ENCODE peak calls at places on chromosome 12, in four cellular contexts. R, G, K and M are unnamed samples.
A peak's percentile ranks its signal among the peaks of the same experiment; 100 is the strongest.

GRCh38 chr12:101783150-101783549 is 43.9 kb upstream of the SYCP3 start:
- DNase-seq in R (no peak), G (no peak), K (no peak), M (no peak)

GRCh38 chr12:67539329-67539728 is 109.2 kb upstream of the DYRK2 start:
- DNase-seq in R (no peak), G (no peak), K (no peak), M (no peak)

GRCh38 chr12:91126516-91126915 is 15.2 kb upstream of the LUM start:
- DNase-seq in R (no peak), G (no peak), K (no peak), M (no peak)

GRCh38 chr12:15520083-15520482 is 197.8 kb downstream of the PTPRO start:
- DNase-seq in R (peak; percentile 33), G (no peak), K (peak; percentile 40), M (no peak)

GRCh38 chr12:42612258-42612608 is 22.7 kb upstream of the PRICKLE1 start:
- DNase-seq in R (no peak), G (no peak), K (no peak), M (no peak)

GRCh38 chr12:108955225-108955835 is 65.5 kb downstream of the SVOP start:
- DNase-seq in R (no peak), G (peak; percentile 7), K (no peak), M (peak; percentile 25)

GRCh38 chr12:64669270-64669842 is 59.1 kb downstream of the RASSF3 start:
- DNase-seq in R (peak; percentile 42), G (peak; percentile 49), K (peak; percentile 68), M (no peak)

GRCh38 chr12:2191534-2192153 is 138.9 kb downstream of the CACNA1C start:
- DNase-seq in R (no peak), G (no peak), K (no peak), M (no peak)

GRCh38 chr12:117100851-117101673 is 1.8 kb upstream of the TESC start:
- DNase-seq in R (no peak), G (no peak), K (no peak), M (no peak)

GRCh38 chr12:118103601-118104382 is at the start of gene VSIG10:
- DNase-seq in R (peak; percentile 85), G (peak; percentile 71), K (peak; percentile 79), M (no peak)

GRCh38 chr12:127592278-127592677 is 674.7 kb upstream of the TMEM132C start:
- DNase-seq in R (no peak), G (no peak), K (no peak), M (no peak)

GRCh38 chr12:67681145-67681778 is 32.7 kb downstream of the DYRK2 start:
- DNase-seq in R (no peak), G (no peak), K (no peak), M (no peak)

GRCh38 chr12:71636704-71637115 is 26.9 kb downstream of the ZFC3H1 start:
- DNase-seq in R (peak; percentile 93), G (peak; percentile 70), K (no peak), M (peak; percentile 26)

GRCh38 chr12:54018608-54018984 is 9.6 kb upstream of the HOXC6 start:
- DNase-seq in R (peak; percentile 70), G (no peak), K (no peak), M (no peak)
- H2AFZ ChIP-seq in R (peak overlapping the region; percentile 80), G (no peak overlapping the region), K (no peak overlapping the region), M (no peak overlapping the region)

GRCh38 chr12:96134200-96134599 is 60.0 kb upstream of the ELK3 start:
- DNase-seq in R (no peak), G (no peak), K (no peak), M (no peak)
- H3K4me2 ChIP-seq in R (no peak overlapping the region), G (no peak overlapping the region), K (no peak overlapping the region), M (no peak overlapping the region)

DNA sequence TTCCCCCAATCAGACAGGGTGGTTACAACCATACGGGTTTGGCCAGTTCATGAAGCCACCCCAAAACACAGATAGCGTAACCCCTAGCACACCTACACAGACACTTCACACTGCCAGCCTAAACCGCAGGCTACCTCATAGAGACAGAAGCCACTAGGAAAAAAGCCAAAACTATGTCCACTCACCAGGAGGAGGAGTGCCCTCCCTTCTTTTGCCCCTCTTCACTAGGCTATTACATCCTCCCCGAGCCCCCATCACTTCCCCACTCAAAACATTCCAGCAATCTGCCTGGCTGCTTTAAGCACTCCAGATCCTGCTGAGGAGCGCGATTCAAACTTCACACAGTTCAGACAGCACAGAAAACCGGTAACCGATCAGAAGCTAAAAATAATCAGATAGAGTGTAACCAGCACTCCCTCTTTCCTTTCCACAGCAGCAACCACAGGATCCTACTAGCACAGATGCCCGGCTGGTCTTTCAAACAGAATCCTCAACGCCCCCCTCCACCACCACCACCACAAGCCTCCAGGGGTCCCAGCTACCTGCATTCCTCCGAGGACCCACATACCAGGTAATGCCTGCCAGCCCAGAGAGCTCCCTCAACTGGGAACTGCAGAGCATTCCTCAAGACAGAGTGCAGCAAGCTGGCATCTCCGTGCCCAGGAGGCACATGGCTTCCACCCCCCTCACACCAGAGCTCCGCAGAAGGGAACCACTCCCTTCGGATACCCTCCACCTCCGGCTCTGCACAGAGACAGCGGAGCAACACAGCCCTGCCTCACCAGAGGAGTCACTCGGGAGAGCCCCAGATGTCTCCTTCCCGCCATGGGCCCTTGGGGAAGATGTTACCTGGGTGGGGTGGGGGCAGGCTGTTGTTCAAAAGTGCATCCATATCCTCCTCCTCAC is 1.5 kb downstream of the CHD4 start:
- DNase-seq in R (peak; percentile 82), G (no peak), K (peak; percentile 62), M (no peak)
- H3K4me1 ChIP-seq in R (peaks cover 29% of the 10 kb centered on the region), G (peaks cover 50% of the 10 kb centered on the region), K (peaks cover 2% of the 10 kb centered on the region), M (peaks cover 33% of the 10 kb centered on the region)

GRCh38 chr12:113713156-113713555 is 241.5 kb upstream of the LHX5 start:
- DNase-seq in R (no peak), G (no peak), K (no peak), M (no peak)

GRCh38 chr12:113712481-113712880 is 240.8 kb upstream of the LHX5 start:
- DNase-seq in R (no peak), G (no peak), K (no peak), M (no peak)

DNA sequence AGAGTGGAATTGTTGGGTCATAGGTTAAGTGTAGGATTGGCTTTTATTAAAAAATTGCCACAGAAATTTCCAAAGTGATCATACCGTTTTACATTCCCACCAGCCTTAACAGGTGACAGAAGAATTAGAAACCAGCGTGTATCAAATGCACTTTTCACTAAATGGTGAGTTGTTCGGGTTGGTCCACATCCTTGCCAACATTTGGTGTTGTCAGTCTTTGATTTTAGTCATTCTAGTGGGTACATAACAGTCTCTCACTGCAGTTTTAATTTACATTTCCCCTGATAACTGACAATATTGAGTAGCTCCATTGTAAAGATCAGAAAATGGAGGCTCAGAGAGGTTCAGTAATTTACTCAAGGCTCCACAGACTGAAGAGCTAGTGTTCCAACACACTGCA is 237.8 kb upstream of the LHX5 start:
- DNase-seq in R (no peak), G (no peak), K (no peak), M (no peak)
- H2AFZ ChIP-seq in R (no peak overlapping the region), G (no peak overlapping the region), K (no peak overlapping the region), M (no peak overlapping the region)

GRCh38 chr12:102918840-102919239 is 1.8 kb upstream of the PAH start:
- DNase-seq in R (no peak), G (no peak), K (no peak), M (no peak)

GRCh38 chr12:102917026-102917787 is at the start of gene PAH:
- DNase-seq in R (peak; percentile 88), G (peak; percentile 91), K (peak; percentile 97), M (no peak)

GRCh38 chr12:102920271-102920670 is 3.2 kb upstream of the PAH start:
- DNase-seq in R (no peak), G (peak; percentile 94), K (no peak), M (no peak)

GRCh38 chr12:102913453-102914226 is 3.4 kb downstream of the PAH start:
- DNase-seq in R (no peak), G (no peak), K (no peak), M (no peak)

DNA sequence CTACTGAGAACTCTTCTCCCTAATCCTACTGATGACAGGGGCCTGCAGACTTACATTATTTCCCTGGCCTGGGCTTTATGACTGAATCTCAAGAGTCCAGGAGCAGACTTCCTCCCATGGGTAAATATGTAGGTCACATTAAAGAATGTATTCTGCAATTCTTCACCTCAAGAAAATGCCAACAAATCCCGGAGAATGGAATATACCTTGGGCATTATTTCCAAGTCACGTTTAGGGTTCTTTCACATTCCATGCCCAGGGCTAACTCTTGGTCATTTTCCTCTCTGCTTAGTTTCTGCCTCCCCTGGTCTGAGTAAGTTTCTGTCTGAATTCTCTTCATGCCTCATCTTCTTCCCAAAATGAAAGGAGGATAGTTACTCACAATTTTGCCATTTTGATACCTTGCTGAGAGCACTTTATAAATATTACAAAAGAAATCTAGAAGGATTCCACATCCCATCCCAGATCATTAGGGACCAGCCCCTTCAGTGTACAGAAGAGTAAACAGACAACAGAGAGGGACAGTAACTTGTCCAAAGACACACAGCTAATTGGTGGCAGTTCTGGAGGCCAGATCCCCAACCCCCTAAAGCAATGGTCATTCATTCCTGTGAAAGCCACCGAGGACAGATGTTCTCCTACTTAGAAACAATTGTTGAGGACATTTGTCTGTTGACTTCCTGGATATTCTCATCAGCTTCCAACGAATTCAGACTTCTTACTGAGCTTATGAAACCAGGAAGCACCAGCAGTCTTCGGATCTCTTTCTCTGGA is 605 bp downstream of the PAH start:
- DNase-seq in R (no peak), G (no peak), K (no peak), M (no peak)
- H3K4me2 ChIP-seq in R (peak overlapping the region; percentile 67), G (peak overlapping the region; percentile 90), K (peak overlapping the region; percentile 41), M (no peak overlapping the region)

DNA sequence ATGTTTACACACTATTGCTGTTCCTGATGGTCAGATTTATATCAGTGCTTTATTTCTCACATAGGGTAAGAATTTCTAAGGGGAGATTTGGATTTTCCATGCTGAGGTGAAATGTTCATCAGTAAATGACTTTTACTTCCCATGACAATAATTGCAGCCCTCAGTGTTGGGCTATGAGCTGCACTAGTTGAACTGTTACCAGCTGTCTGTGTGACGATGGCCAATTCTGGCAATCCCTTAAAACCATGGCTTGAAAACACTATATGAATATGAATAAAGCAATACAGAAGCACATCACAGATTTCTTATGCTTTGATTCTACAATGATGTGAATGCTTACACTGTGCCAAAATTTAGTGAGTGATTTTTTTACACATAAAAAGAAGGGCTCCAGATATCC is 52.3 kb downstream of the SLC38A4 start:
- DNase-seq in R (no peak), G (no peak), K (no peak), M (no peak)
- H3K4me1 ChIP-seq in R (peaks cover 12% of the 10 kb centered on the region), G (peaks cover 83% of the 10 kb centered on the region), K (no peaks in the 10 kb centered on the region), M (peaks cover 4% of the 10 kb centered on the region)